ENCODE peak calls at places on chromosomes 1 and 21, in four cellular contexts. One of them, this sample, is unnamed.

GRCh38 chr21:42258150-42258884 is 39.4 kb downstream of the ABCG1 start:
- DNase-seq in H9: peak
- DNase-seq in IMR-90: peak
- DNase-seq in H1: peak
- DNase-seq in this sample: peak

GRCh38 chr1:156571261-156571958 is 955 bp downstream of the IQGAP3 start:
- DNase-seq in H9: no peak
- DNase-seq in IMR-90: peak
- DNase-seq in H1: no peak
- DNase-seq in this sample: no peak

GRCh38 chr1:147665521-147665920 is 4.8 kb downstream of the ACP6 start:
- DNase-seq in H9: no peak
- DNase-seq in IMR-90: no peak
- DNase-seq in H1: no peak
- DNase-seq in this sample: peak

GRCh38 chr1:15931884-15932283 is 44.0 kb downstream of the ZBTB17 start:
- DNase-seq in H9: no peak
- DNase-seq in IMR-90: no peak
- DNase-seq in H1: no peak
- DNase-seq in this sample: no peak

GRCh38 chr1:241638091-241638682 is 2.0 kb downstream of the CHML start:
- DNase-seq in H9: no peak
- DNase-seq in IMR-90: no peak
- DNase-seq in H1: no peak
- DNase-seq in this sample: peak

GRCh38 chr1:228353601-228354371 is 52.8 kb downstream of the TRIM11 start:
- DNase-seq in H9: no peak
- DNase-seq in IMR-90: no peak
- DNase-seq in H1: no peak
- DNase-seq in this sample: no peak

GRCh38 chr21:40615503-40616376 is 231.2 kb downstream of the DSCAM start:
- DNase-seq in H9: no peak
- DNase-seq in IMR-90: no peak
- DNase-seq in H1: no peak
- DNase-seq in this sample: no peak

GRCh38 chr1:176987016-176987415 is 177.5 kb downstream of the ASTN1 start:
- DNase-seq in H9: no peak
- DNase-seq in IMR-90: peak
- DNase-seq in H1: no peak
- DNase-seq in this sample: no peak

GRCh38 chr21:36171741-36172331 is 15.2 kb downstream of the DOP1B start:
- DNase-seq in H9: peak
- DNase-seq in IMR-90: peak
- DNase-seq in H1: no peak
- DNase-seq in this sample: peak

GRCh38 chr1:79197421-79197820 is 190.9 kb upstream of the ADGRL4 start:
- DNase-seq in H9: no peak
- DNase-seq in IMR-90: peak
- DNase-seq in H1: no peak
- DNase-seq in this sample: peak

GRCh38 chr21:43988016-43988415 is 24.1 kb upstream of the TRAPPC10 start:
- DNase-seq in H9: no peak
- DNase-seq in IMR-90: no peak
- DNase-seq in H1: no peak
- DNase-seq in this sample: no peak

GRCh38 chr1:29749021-29749420 is 512.7 kb downstream of the PTPRU start:
- DNase-seq in H9: no peak
- DNase-seq in IMR-90: no peak
- DNase-seq in H1: no peak
- DNase-seq in this sample: no peak

GRCh38 chr1:215786997-215787396 is 219.9 kb downstream of the KCTD3 start:
- DNase-seq in H9: no peak
- DNase-seq in IMR-90: no peak
- DNase-seq in H1: no peak
- DNase-seq in this sample: no peak

GRCh38 chr1:98221926-98222325 is 301.1 kb upstream of the DPYD start:
- DNase-seq in H9: no peak
- DNase-seq in IMR-90: no peak
- DNase-seq in H1: no peak
- DNase-seq in this sample: no peak

GRCh38 chr1:210262167-210262896 is 29.7 kb downstream of the SERTAD4 start:
- DNase-seq in H9: no peak
- DNase-seq in IMR-90: peak
- DNase-seq in H1: no peak
- DNase-seq in this sample: no peak

GRCh38 chr1:244866355-244866754 is 2.0 kb upstream of the HNRNPU start:
- DNase-seq in H9: no peak
- DNase-seq in IMR-90: no peak
- DNase-seq in H1: no peak
- DNase-seq in this sample: no peak

GRCh38 chr1:55724551-55725325 is 509.6 kb upstream of the USP24 start:
- DNase-seq in H9: no peak
- DNase-seq in IMR-90: peak
- DNase-seq in H1: no peak
- DNase-seq in this sample: no peak

GRCh38 chr1:65147424-65148177 is 402 bp upstream of the AK4 start:
- DNase-seq in H9: peak
- DNase-seq in IMR-90: no peak
- DNase-seq in H1: peak
- DNase-seq in this sample: peak

GRCh38 chr1:205998457-205999241 is 4.5 kb downstream of the RAB7B start:
- DNase-seq in H9: no peak
- DNase-seq in IMR-90: no peak
- DNase-seq in H1: no peak
- DNase-seq in this sample: no peak

GRCh38 chr21:46295996-46296752 is 10.0 kb downstream of the YBEY start:
- DNase-seq in H9: peak
- DNase-seq in IMR-90: peak
- DNase-seq in H1: peak
- DNase-seq in this sample: peak

GRCh38 chr1:175870217-175870616 is 126.8 kb upstream of the TNR start:
- DNase-seq in H9: no peak
- DNase-seq in IMR-90: no peak
- DNase-seq in H1: no peak
- DNase-seq in this sample: no peak

GRCh38 chr1:22749919-22750670 is 39.5 kb downstream of the EPHB2 start:
- DNase-seq in H9: no peak
- DNase-seq in IMR-90: peak
- DNase-seq in H1: no peak
- DNase-seq in this sample: peak

GRCh38 chr21:44497641-44498243 is 42.3 kb downstream of the KRTAP10-1 start:
- DNase-seq in H9: no peak
- DNase-seq in IMR-90: no peak
- DNase-seq in H1: no peak
- DNase-seq in this sample: no peak

GRCh38 chr1:229661022-229661877 is 35.2 kb downstream of the URB2 start:
- DNase-seq in H9: peak
- DNase-seq in IMR-90: peak
- DNase-seq in H1: peak
- DNase-seq in this sample: peak

GRCh38 chr1:84156210-84156621 is 12.1 kb downstream of the PRKACB start:
- DNase-seq in H9: no peak
- DNase-seq in IMR-90: peak
- DNase-seq in H1: no peak
- DNase-seq in this sample: no peak

GRCh38 chr1:185421485-185422100 is 104.5 kb upstream of the IVNS1ABP start:
- DNase-seq in H9: no peak
- DNase-seq in IMR-90: no peak
- DNase-seq in H1: no peak
- DNase-seq in this sample: no peak

GRCh38 chr1:109657970-109658369 is 2.1 kb downstream of the GSTM4 start:
- DNase-seq in H9: no peak
- DNase-seq in IMR-90: no peak
- DNase-seq in H1: no peak
- DNase-seq in this sample: no peak

GRCh38 chr1:40692429-40692905 is 963 bp downstream of the NFYC start:
- DNase-seq in H9: no peak
- DNase-seq in IMR-90: peak
- DNase-seq in H1: no peak
- DNase-seq in this sample: peak
- H3K4ac ChIP-seq in H9: no peak
- H3K4ac ChIP-seq in IMR-90: peak
- H3K4ac ChIP-seq in H1: peak
- H3K4ac ChIP-seq in this sample: peak

DNA sequence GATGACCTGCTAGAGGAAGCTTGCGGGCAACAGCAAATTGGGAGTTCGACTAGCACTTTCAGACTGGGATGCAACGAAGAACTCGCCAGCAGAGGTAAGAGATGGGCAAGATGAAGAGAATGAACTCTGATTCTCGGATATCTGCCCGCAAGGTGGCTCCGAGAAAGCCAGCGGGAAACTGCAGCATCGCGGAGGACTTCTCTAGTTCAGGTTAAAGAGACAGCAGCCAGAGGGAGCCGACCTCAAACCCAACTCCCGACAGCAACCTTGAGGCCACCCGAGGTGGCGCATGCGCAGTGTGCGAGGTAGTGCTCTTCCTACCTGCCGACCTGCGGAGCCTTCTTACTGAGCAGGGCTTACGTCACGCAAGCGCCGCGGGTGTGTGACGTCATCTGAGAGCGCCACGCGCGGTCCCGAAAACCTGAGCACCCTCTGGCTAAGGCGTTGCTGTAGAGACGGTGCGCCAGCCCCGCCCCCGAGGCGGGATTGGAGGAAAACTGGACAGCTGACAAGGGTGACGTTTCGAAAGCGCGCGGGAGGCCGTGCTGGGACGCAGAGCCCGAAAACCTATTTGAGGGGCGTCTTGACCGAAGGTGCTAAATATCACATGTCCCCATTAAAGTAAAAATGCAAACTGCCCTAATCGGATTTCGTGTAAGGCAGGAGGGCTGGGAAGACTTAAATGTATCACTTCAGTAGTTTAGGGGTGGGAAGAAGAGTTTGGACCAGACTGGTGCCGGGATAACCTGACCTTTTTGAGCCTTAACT is 110.5 kb upstream of the SLC25A33 start:
- DNase-seq in H9: peak
- DNase-seq in IMR-90: peak
- DNase-seq in H1: peak
- DNase-seq in this sample: peak
- H3K9ac ChIP-seq in H9: peak
- H3K9ac ChIP-seq in IMR-90: peak
- H3K9ac ChIP-seq in H1: peak
- H3K9ac ChIP-seq in this sample: peak

GRCh38 chr1:164932580-164932979 is 373.6 kb downstream of the PBX1 start:
- DNase-seq in H9: no peak
- DNase-seq in IMR-90: no peak
- DNase-seq in H1: no peak
- DNase-seq in this sample: no peak

DNA sequence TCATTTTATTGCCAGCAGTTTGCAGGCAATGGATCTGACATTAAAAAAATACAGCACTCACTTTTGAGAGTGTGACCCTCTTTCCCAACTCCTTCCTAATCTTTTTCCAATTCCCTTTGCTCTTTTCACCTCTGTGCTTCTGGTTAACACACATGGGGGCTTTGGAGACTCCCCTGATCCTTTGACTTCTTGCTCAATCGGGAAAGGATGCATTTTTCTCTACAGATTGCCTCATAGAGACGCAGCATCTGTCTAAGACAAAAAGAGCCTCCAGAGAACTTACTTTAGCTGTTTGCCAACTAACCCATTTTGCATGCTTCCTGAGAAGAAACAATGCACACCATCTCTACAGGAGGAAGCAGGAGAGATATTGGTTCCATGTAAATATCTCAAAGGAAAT is 378.3 kb downstream of the PBX1 start:
- DNase-seq in H9: no peak
- DNase-seq in IMR-90: no peak
- DNase-seq in H1: no peak
- DNase-seq in this sample: no peak
- H3K56ac ChIP-seq in H9: no peak
- H3K56ac ChIP-seq in IMR-90: no peak
- H3K56ac ChIP-seq in H1: no peak
- H3K56ac ChIP-seq in this sample: no peak

DNA sequence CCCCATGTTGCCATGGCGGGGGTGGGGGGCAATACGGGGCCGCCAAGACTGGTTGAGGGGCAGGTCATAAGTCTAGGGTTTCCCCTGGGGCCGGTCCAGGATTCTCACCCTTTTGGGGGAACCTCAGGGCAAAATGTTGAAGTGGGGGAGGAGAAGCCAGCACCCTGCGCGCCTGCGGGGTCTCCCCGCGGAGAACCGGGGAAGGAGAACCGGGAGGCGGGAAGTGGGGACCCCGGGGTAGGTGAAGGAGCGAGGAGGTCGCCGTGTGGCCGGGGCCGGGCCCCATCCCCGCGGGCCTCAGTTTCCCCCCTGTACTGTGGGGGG is 334 bp upstream of the ARHGEF10L start:
- DNase-seq in H9: no peak
- DNase-seq in IMR-90: no peak
- DNase-seq in H1: no peak
- DNase-seq in this sample: no peak
- H3K4ac ChIP-seq in H9: no peak
- H3K4ac ChIP-seq in IMR-90: no peak
- H3K4ac ChIP-seq in H1: peak
- H3K4ac ChIP-seq in this sample: peak

GRCh38 chr1:39992229-39992628 is 37.3 kb downstream of the MFSD2A start:
- DNase-seq in H9: no peak
- DNase-seq in IMR-90: peak
- DNase-seq in H1: no peak
- DNase-seq in this sample: no peak

GRCh38 chr1:39992888-39993287 is 37.9 kb downstream of the MFSD2A start:
- DNase-seq in H9: no peak
- DNase-seq in IMR-90: no peak
- DNase-seq in H1: no peak
- DNase-seq in this sample: no peak

GRCh38 chr1:39987869-39988268 is 32.9 kb downstream of the MFSD2A start:
- DNase-seq in H9: no peak
- DNase-seq in IMR-90: no peak
- DNase-seq in H1: no peak
- DNase-seq in this sample: no peak

GRCh38 chr1:39988618-39989343 is 33.8 kb downstream of the MFSD2A start:
- DNase-seq in H9: no peak
- DNase-seq in IMR-90: peak
- DNase-seq in H1: no peak
- DNase-seq in this sample: no peak

GRCh38 chr1:39990428-39990827 is 35.5 kb downstream of the MFSD2A start:
- DNase-seq in H9: no peak
- DNase-seq in IMR-90: no peak
- DNase-seq in H1: no peak
- DNase-seq in this sample: no peak
- H3K9ac ChIP-seq in H9: no peak
- H3K9ac ChIP-seq in IMR-90: no peak
- H3K9ac ChIP-seq in H1: no peak
- H3K9ac ChIP-seq in this sample: no peak

This sample was measured in mesendoderm.